ENCODE peak calls at places on chromosomes 2 and 18, in nine cellular contexts. N is sciatic nerve; G is NCI-H1694; F is K562; H is T1000; U is Right ventricle myocardium superior; L is activated CD4-positive, alpha-beta T cell treated with anti-CD3 and anti-CD28 coated beads, Interleukin-2, amount 50 U/mL, for 1 hour; E is AG08396; S is astrocyte of the spinal cord. V is an unnamed sample.
A peak's percentile ranks its signal among the peaks of the same experiment; 100 is the strongest.

GRCh38 chr2:172807011-172807410 is 71.4 kb downstream of the RAPGEF4 start:
- DNase-seq in N (no peak), G (peak; percentile 21), F (no peak), H (no peak), U (no peak), L (no peak), E (no peak), S (no peak), V (no peak)

GRCh38 chr2:157929871-157930667 is 53.9 kb upstream of the ACVR1 start:
- DNase-seq in N (no peak), G (no peak), F (peak; percentile 93), H (no peak), U (no peak), L (no peak), E (no peak), S (no peak), V (no peak)

GRCh38 chr2:12173271-12173942 is 427.0 kb downstream of the LPIN1 start:
- DNase-seq in N (no peak), G (no peak), F (no peak), H (no peak), U (no peak), L (no peak), E (no peak), S (peak; percentile 21), V (no peak)

GRCh38 chr2:242046184-242046826 is 176.8 kb downstream of the RTP5 start:
- DNase-seq in N (peak; percentile 26), G (no peak), F (no peak), H (no peak), U (no peak), L (no peak), E (no peak), S (no peak), V (no peak)

GRCh38 chr2:181393472-181393871 is 63.7 kb upstream of the ITGA4 start:
- DNase-seq in N (no peak), G (no peak), F (peak; percentile 6), H (no peak), U (no peak), L (no peak), E (peak; percentile 56), S (peak; percentile 80), V (peak; percentile 3)

GRCh38 chr2:45889053-45889452 is 237.6 kb downstream of the PRKCE start:
- DNase-seq in N (no peak), G (peak; percentile 99), F (peak; percentile 31), H (no peak), U (no peak), L (peak; percentile 8), E (no peak), S (no peak), V (no peak)

GRCh38 chr18:37368110-37368812 is 197.3 kb downstream of the CELF4 start:
- DNase-seq in N (no peak), G (no peak), F (no peak), H (no peak), U (no peak), L (no peak), E (no peak), S (no peak), V (no peak)

GRCh38 chr2:98795903-98796676 is 65.2 kb upstream of the MGAT4A start:
- DNase-seq in N (no peak), G (no peak), F (no peak), H (no peak), U (no peak), L (no peak), E (no peak), S (no peak), V (no peak)

GRCh38 chr2:163657257-163657656 is 78.6 kb downstream of the FIGN start:
- DNase-seq in N (no peak), G (no peak), F (no peak), H (no peak), U (no peak), L (no peak), E (no peak), S (peak; percentile 43), V (no peak)

GRCh38 chr18:33820517-33821368 is 242.7 kb downstream of the ASXL3 start:
- DNase-seq in N (no peak), G (no peak), F (no peak), H (no peak), U (no peak), L (no peak), E (no peak), S (no peak), V (no peak)

GRCh38 chr2:239166201-239166834 is 234.5 kb downstream of the HDAC4 start:
- DNase-seq in N (peak; percentile 53), G (no peak), F (no peak), H (no peak), U (no peak), L (no peak), E (no peak), S (no peak), V (no peak)

GRCh38 chr2:180657054-180657453 is 323.4 kb upstream of the UBE2E3 start:
- DNase-seq in N (no peak), G (no peak), F (no peak), H (no peak), U (no peak), L (no peak), E (no peak), S (peak; percentile 50), V (peak; percentile 80)

GRCh38 chr2:33426666-33427231 is 49.7 kb upstream of the RASGRP3 start:
- DNase-seq in N (no peak), G (no peak), F (peak; percentile 52), H (peak; percentile 28), U (peak; percentile 45), L (no peak), E (peak; percentile 12), S (peak; percentile 86), V (no peak)

GRCh38 chr2:31378389-31378788 is 36.2 kb downstream of the XDH start:
- DNase-seq in N (no peak), G (no peak), F (no peak), H (no peak), U (peak; percentile 50), L (no peak), E (no peak), S (no peak), V (no peak)

GRCh38 chr2:143954208-143954607 is 565.7 kb downstream of the ZEB2 start:
- DNase-seq in N (no peak), G (no peak), F (no peak), H (no peak), U (no peak), L (no peak), E (no peak), S (no peak), V (no peak)

GRCh38 chr2:221104391-221104811 is 467.7 kb downstream of the EPHA4 start:
- DNase-seq in N (peak; percentile 71), G (peak; percentile 76), F (no peak), H (no peak), U (peak; percentile 90), L (no peak), E (peak; percentile 23), S (peak; percentile 47), V (no peak)

GRCh38 chr18:79851489-79851888 is 53.8 kb downstream of the KCNG2 start:
- DNase-seq in N (no peak), G (no peak), F (no peak), H (no peak), U (no peak), L (no peak), E (no peak), S (no peak), V (no peak)

GRCh38 chr2:215773728-215774127 is 239.6 kb downstream of the MREG start:
- DNase-seq in N (peak; percentile 69), G (no peak), F (peak; percentile 47), H (peak; percentile 41), U (no peak), L (no peak), E (peak; percentile 77), S (peak; percentile 95), V (no peak)

GRCh38 chr18:79938196-79938595 is 13.3 kb downstream of the SLC66A2 start:
- DNase-seq in N (peak; percentile 40), G (no peak), F (no peak), H (no peak), U (no peak), L (no peak), E (no peak), S (no peak), V (no peak)

GRCh38 chr2:43950383-43951008 is 45.3 kb downstream of the LRPPRC start:
- DNase-seq in N (no peak), G (peak; percentile 14), F (peak; percentile 38), H (no peak), U (no peak), L (no peak), E (peak; percentile 6), S (peak; percentile 51), V (peak; percentile 47)

GRCh38 chr2:12341215-12341614 is 375.5 kb upstream of the TRIB2 start:
- DNase-seq in N (no peak), G (no peak), F (no peak), H (no peak), U (no peak), L (no peak), E (no peak), S (no peak), V (no peak)

GRCh38 chr2:33069894-33070651 is 123.3 kb downstream of the LTBP1 start:
- DNase-seq in N (no peak), G (no peak), F (peak; percentile 64), H (peak; percentile 80), U (peak; percentile 49), L (no peak), E (peak; percentile 87), S (peak; percentile 99), V (peak; percentile 99)

GRCh38 chr18:59056706-59057492 is 82.8 kb upstream of the SEC11C start:
- DNase-seq in N (peak; percentile 92), G (peak; percentile 54), F (peak; percentile 50), H (no peak), U (peak; percentile 62), L (peak; percentile 37), E (peak; percentile 31), S (peak; percentile 69), V (peak; percentile 49)